ENCODE peak calls at places on chromosomes 6 and 20, in four cellular contexts. One of them, this sample, is unnamed.

GRCh38 chr20:43949741-43950618 is 35.3 kb downstream of the TOX2 start:
- DNase-seq in GM12878: peak; percentile 66
- DNase-seq in HepG2: no peak
- DNase-seq in K562: peak; percentile 34
- DNase-seq in this sample: no peak

GRCh38 chr20:57051096-57051495 is 215.3 kb downstream of the BMP7 start:
- DNase-seq in GM12878: no peak
- DNase-seq in HepG2: peak; percentile 76
- DNase-seq in K562: no peak
- DNase-seq in this sample: no peak

GRCh38 chr6:36052092-36052491 is 24.5 kb downstream of the MAPK14 start:
- DNase-seq in GM12878: no peak
- DNase-seq in HepG2: no peak
- DNase-seq in K562: no peak
- DNase-seq in this sample: no peak

GRCh38 chr20:49880724-49881445 is 34.4 kb downstream of the SPATA2 start:
- DNase-seq in HepG2: no peak
- DNase-seq in GM12878: no peak
- DNase-seq in K562: no peak
- DNase-seq in this sample: no peak

GRCh38 chr6:17268114-17268513 is 13.0 kb upstream of the RBM24 start:
- DNase-seq in K562: no peak
- DNase-seq in HepG2: no peak
- DNase-seq in GM12878: no peak
- DNase-seq in this sample: no peak

GRCh38 chr6:101762851-101763250 is 369.3 kb downstream of the GRIK2 start:
- DNase-seq in K562: no peak
- DNase-seq in HepG2: no peak
- DNase-seq in GM12878: no peak
- DNase-seq in this sample: no peak

GRCh38 chr20:19757487-19757972 is 528 bp upstream of the RIN2 start:
- DNase-seq in HepG2: peak; percentile 60
- DNase-seq in K562: no peak
- DNase-seq in GM12878: no peak
- DNase-seq in this sample: peak; percentile 47

GRCh38 chr6:125050663-125051318 is 88.6 kb downstream of the RNF217 start:
- DNase-seq in K562: no peak
- DNase-seq in GM12878: no peak
- DNase-seq in HepG2: no peak
- DNase-seq in this sample: peak; percentile 69

GRCh38 chr6:62150048-62150663 is 135.9 kb downstream of the KHDRBS2 start:
- DNase-seq in GM12878: no peak
- DNase-seq in HepG2: peak; percentile 72
- DNase-seq in K562: peak; percentile 17
- DNase-seq in this sample: peak; percentile 14

GRCh38 chr6:75296811-75297779 is 12.5 kb upstream of the TMEM30A start:
- DNase-seq in GM12878: no peak
- DNase-seq in K562: peak; percentile 39
- DNase-seq in HepG2: peak; percentile 57
- DNase-seq in this sample: peak; percentile 23

GRCh38 chr6:159422041-159422984 is 253.1 kb downstream of the FNDC1 start:
- DNase-seq in K562: no peak
- DNase-seq in GM12878: no peak
- DNase-seq in HepG2: no peak
- DNase-seq in this sample: no peak

GRCh38 chr6:148720897-148721296 is 25.9 kb upstream of the UST start:
- DNase-seq in GM12878: no peak
- DNase-seq in HepG2: no peak
- DNase-seq in K562: no peak
- DNase-seq in this sample: no peak

GRCh38 chr6:7691675-7692452 is 34.0 kb upstream of the BMP6 start:
- DNase-seq in K562: peak; percentile 74
- DNase-seq in GM12878: no peak
- DNase-seq in HepG2: peak; percentile 78
- DNase-seq in this sample: no peak

GRCh38 chr6:97053643-97054411 is 129.3 kb downstream of the KLHL32 start:
- DNase-seq in HepG2: no peak
- DNase-seq in K562: no peak
- DNase-seq in GM12878: no peak
- DNase-seq in this sample: no peak

GRCh38 chr6:19538086-19538485 is 299.1 kb upstream of the ID4 start:
- DNase-seq in GM12878: no peak
- DNase-seq in HepG2: no peak
- DNase-seq in K562: no peak
- DNase-seq in this sample: no peak

GRCh38 chr20:15196580-15197255 is 859.3 kb upstream of the FLRT3 start:
- DNase-seq in K562: no peak
- DNase-seq in GM12878: no peak
- DNase-seq in HepG2: no peak
- DNase-seq in this sample: no peak

GRCh38 chr6:125974214-125974866 is 12.0 kb upstream of the TRMT11 start:
- DNase-seq in GM12878: no peak
- DNase-seq in HepG2: peak; percentile 56
- DNase-seq in K562: no peak
- DNase-seq in this sample: peak; percentile 35

GRCh38 chr6:88870728-88871330 is 92.6 kb downstream of the RNGTT start:
- DNase-seq in GM12878: peak; percentile 39
- DNase-seq in K562: peak; percentile 30
- DNase-seq in HepG2: peak; percentile 50
- DNase-seq in this sample: peak; percentile 18
- TF ChIP-seq TARDBP in GM12878: no peak
- TF ChIP-seq TARDBP in K562: no peak
- TF ChIP-seq TARDBP in HepG2: no peak
- TF ChIP-seq TARDBP in this sample: no peak

GRCh38 chr20:25269057-25269832 is 21.4 kb downstream of the PYGB start:
- DNase-seq in GM12878: no peak
- DNase-seq in HepG2: no peak
- DNase-seq in K562: no peak
- DNase-seq in this sample: no peak
- TF ChIP-seq TARDBP in GM12878: no peak
- TF ChIP-seq TARDBP in HepG2: no peak
- TF ChIP-seq TARDBP in K562: no peak
- TF ChIP-seq TARDBP in this sample: no peak

GRCh38 chr6:42745083-42745637 is 743 bp downstream of the TBCC start:
- DNase-seq in GM12878: no peak
- DNase-seq in HepG2: peak; percentile 27
- DNase-seq in K562: peak; percentile 46
- DNase-seq in this sample: peak; percentile 27
- TF ChIP-seq TARDBP in GM12878: no peak
- TF ChIP-seq TARDBP in HepG2: no peak
- TF ChIP-seq TARDBP in K562: no peak
- TF ChIP-seq TARDBP in this sample: no peak

GRCh38 chr20:32839227-32839981 is 19.3 kb upstream of the EFCAB8 start:
- DNase-seq in K562: no peak
- DNase-seq in GM12878: no peak
- DNase-seq in HepG2: no peak
- DNase-seq in this sample: no peak
- TF ChIP-seq TARDBP in K562: no peak
- TF ChIP-seq TARDBP in GM12878: no peak
- TF ChIP-seq TARDBP in HepG2: no peak
- TF ChIP-seq TARDBP in this sample: no peak

GRCh38 chr6:53986721-53987526 is 124.3 kb upstream of the MLIP start:
- DNase-seq in GM12878: no peak
- DNase-seq in HepG2: no peak
- DNase-seq in K562: no peak
- DNase-seq in this sample: no peak
- TF ChIP-seq TARDBP in GM12878: no peak
- TF ChIP-seq TARDBP in HepG2: no peak
- TF ChIP-seq TARDBP in K562: no peak
- TF ChIP-seq TARDBP in this sample: no peak

GRCh38 chr6:133101790-133102189 is 139.4 kb upstream of the EYA4 start:
- DNase-seq in HepG2: no peak
- DNase-seq in GM12878: no peak
- DNase-seq in K562: no peak
- DNase-seq in this sample: no peak
- TF ChIP-seq TARDBP in HepG2: no peak
- TF ChIP-seq TARDBP in GM12878: no peak
- TF ChIP-seq TARDBP in K562: no peak
- TF ChIP-seq TARDBP in this sample: no peak

GRCh38 chr6:14705841-14706377 is 540.0 kb upstream of the JARID2 start:
- DNase-seq in K562: no peak
- DNase-seq in HepG2: no peak
- DNase-seq in GM12878: no peak
- DNase-seq in this sample: no peak

GRCh38 chr6:14706378-14706929 is 539.4 kb upstream of the JARID2 start:
- DNase-seq in K562: peak; percentile 85
- DNase-seq in HepG2: no peak
- DNase-seq in GM12878: no peak
- DNase-seq in this sample: no peak

GRCh38 chr6:14704383-14705271 is 541.2 kb upstream of the JARID2 start:
- DNase-seq in HepG2: no peak
- DNase-seq in K562: no peak
- DNase-seq in GM12878: no peak
- DNase-seq in this sample: no peak

GRCh38 chr6:14702678-14703077 is 543.2 kb upstream of the JARID2 start:
- DNase-seq in K562: no peak
- DNase-seq in HepG2: no peak
- DNase-seq in GM12878: no peak
- DNase-seq in this sample: no peak

DNA sequence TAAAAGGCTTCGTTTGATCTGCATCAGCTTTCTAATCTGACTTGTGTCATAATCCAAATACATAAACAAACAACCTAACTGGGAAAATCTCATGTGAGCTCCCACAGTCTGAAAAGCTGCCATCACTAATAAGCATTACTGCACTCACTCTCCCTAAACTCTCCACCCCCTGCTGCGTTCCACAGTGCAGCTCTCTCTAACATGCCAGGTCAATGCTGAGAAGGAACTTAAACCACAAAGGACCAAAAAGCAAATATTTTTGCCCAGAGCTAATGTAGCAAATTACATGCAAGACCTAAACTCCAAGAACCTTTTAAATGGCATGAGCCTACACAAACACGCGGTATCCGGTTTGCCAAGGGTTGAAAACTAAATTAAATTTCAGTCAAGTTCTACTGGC is 542.3 kb upstream of the JARID2 start:
- DNase-seq in HepG2: no peak
- DNase-seq in K562: no peak
- DNase-seq in GM12878: no peak
- DNase-seq in this sample: no peak
- TF ChIP-seq TARDBP in HepG2: no peak
- TF ChIP-seq TARDBP in K562: no peak
- TF ChIP-seq TARDBP in GM12878: no peak
- TF ChIP-seq TARDBP in this sample: no peak

This sample was measured in HEK293T.